ENCODE peak calls at places on chromosomes 2 and 18, in four cellular contexts. K is body of pancreas, P is HepG2, W is A549. A is an unnamed sample.
A peak's percentile ranks its signal among the peaks of the same experiment; 100 is the strongest.

GRCh38 chr2:45373534-45373933 is 237.5 kb downstream of the SRBD1 start:
- DNase-seq in W (no peak), P (peak; percentile 93), K (no peak), A (no peak)

GRCh38 chr18:59988098-59988706 is 88.4 kb downstream of the PMAIP1 start:
- DNase-seq in K (peak; percentile 43), P (peak; percentile 23), W (peak; percentile 7), A (peak; percentile 84)

GRCh38 chr2:177559638-177560037 is 167.1 kb downstream of the AGPS start:
- DNase-seq in P (no peak), K (no peak), W (no peak), A (no peak)

GRCh38 chr2:217952409-217952808 is 50.4 kb downstream of the TNS1 start:
- DNase-seq in P (no peak), K (no peak), W (no peak), A (no peak)

GRCh38 chr2:11080253-11081115 is 74.8 kb upstream of the SLC66A3 start:
- DNase-seq in P (no peak), K (no peak), W (no peak), A (no peak)

GRCh38 chr18:9987931-9988330 is 74.1 kb downstream of the VAPA start:
- DNase-seq in P (peak; percentile 41), K (peak; percentile 55), W (no peak), A (no peak)

GRCh38 chr2:230847883-230848388 is 16.8 kb upstream of the ITM2C start:
- DNase-seq in P (peak; percentile 70), W (peak; percentile 76), K (peak; percentile 90), A (peak; percentile 80)

GRCh38 chr2:119682578-119682977 is 3.6 kb downstream of the TMEM177 start:
- DNase-seq in P (no peak), K (no peak), W (no peak), A (no peak)

GRCh38 chr2:215299337-215299859 is 12.5 kb upstream of the ATIC start:
- DNase-seq in P (no peak), K (no peak), W (no peak), A (no peak)

GRCh38 chr2:43175187-43175490 is 51.3 kb downstream of the ZFP36L2 start:
- DNase-seq in K (no peak), P (no peak), W (no peak), A (peak; percentile 50)

GRCh38 chr2:60899230-60899891 is 18.0 kb downstream of the REL start:
- DNase-seq in P (no peak), K (no peak), W (no peak), A (no peak)
- TF ChIP-seq POLR2A in P (no peak), K (no peak), W (no peak), A (no peak)

GRCh38 chr2:2619995-2620394 is 288.9 kb upstream of the MYT1L start:
- DNase-seq in K (no peak), P (no peak), W (no peak), A (no peak)
- TF ChIP-seq POLR2A in K (no peak), P (no peak), W (no peak), A (no peak)

DNA sequence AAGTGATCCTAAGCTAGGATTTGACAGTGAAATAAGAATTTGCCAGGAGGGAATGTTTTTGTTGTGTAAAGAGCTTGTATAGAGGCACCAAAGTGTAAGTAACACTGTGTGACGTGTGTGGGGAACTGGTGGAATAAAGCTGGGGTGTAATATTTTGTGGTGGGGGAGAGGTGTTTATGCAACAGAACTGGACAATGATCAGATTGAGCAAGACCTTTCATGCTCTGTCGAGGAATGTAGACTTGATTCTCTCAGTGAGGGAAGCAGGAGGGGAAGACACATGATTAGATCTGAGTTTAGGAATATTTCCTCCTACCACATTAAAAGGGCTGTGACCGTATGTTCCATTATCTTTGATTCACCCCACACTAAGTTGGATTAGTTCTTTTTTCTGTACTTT is 43.6 kb downstream of the EFEMP1 start:
- DNase-seq in W (no peak), P (no peak), K (no peak), A (no peak)
- TF ChIP-seq POLR2A in W (no peak), P (no peak), K (no peak), A (no peak)

DNA sequence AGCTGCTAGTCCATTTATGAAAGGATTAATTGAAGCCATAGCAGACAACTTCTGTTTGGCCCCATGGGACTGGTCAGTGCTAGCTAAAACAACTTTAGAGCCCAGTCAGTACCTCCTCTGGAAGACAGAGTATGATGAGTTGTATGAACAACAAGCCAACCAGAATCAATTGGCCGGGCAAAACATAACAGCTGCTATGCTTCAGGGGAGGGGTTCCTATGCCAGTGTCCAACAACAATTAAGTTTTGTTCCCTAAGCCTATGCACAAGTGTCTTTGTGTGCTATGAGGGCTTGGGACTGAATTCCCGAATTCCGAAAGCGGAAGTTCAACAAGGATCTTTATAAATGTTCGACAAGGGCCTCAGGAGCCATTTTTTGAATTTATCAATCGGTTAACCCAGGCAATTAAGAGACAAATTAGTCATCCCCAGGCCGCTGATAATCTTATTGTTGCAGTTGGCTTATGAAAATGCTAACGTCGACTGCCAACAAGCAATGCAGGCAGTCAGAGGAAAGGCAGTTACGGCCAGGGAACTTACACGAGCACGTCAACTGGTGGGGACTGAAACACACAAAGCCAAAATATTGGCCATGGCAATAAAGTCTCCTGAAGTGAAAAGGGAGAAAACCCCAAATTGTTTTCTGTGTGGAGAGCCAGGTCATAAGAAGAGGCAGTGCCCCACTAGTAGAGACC is 57.9 kb downstream of the ZNF638 start:
- DNase-seq in P (no peak), K (no peak), W (no peak), A (no peak)
- TF ChIP-seq POLR2A in P (no peak), K (no peak), W (no peak), A (no peak)

GRCh38 chr2:57848723-57849122 is 197.9 kb upstream of the VRK2 start:
- DNase-seq in P (no peak), K (no peak), W (no peak), A (no peak)
- TF ChIP-seq POLR2A in P (no peak), K (no peak), W (no peak), A (no peak)

GRCh38 chr2:51490576-51491234 is 458.8 kb upstream of the NRXN1 start:
- DNase-seq in P (no peak), K (no peak), W (no peak), A (no peak)
- TF ChIP-seq POLR2A in P (no peak), K (no peak), W (no peak), A (no peak)